ENCODE peak calls at places on chromosomes 6 and 20, in four cellular contexts. M is HEK293T, L is K562, S is HepG2. U is an unnamed sample.

GRCh38 chr6:137705166-137706064 is 161.6 kb upstream of the TNFAIP3 start:
- DNase-seq in L (peak), M (peak), S (peak), U (peak)

GRCh38 chr20:35451295-35451694 is 4.1 kb upstream of the CEP250 start:
- DNase-seq in M (no peak), L (no peak), S (no peak), U (no peak)

GRCh38 chr6:142567476-142567875 is 265.7 kb downstream of the ADGRG6 start:
- DNase-seq in S (peak), M (no peak), L (no peak), U (no peak)

GRCh38 chr6:155497273-155497672 is 41.6 kb upstream of the NOX3 start:
- DNase-seq in M (no peak), S (no peak), L (no peak), U (no peak)

GRCh38 chr20:32224463-32224862 is 16.8 kb downstream of the POFUT1 start:
- DNase-seq in M (no peak), S (no peak), L (no peak), U (no peak)

GRCh38 chr6:80020381-80021120 is 16.1 kb downstream of the TTK start:
- DNase-seq in S (peak), M (no peak), L (no peak), U (no peak)

GRCh38 chr20:53412600-53413187 is 180.9 kb downstream of the ZNF217 start:
- DNase-seq in M (no peak), L (no peak), S (no peak), U (no peak)

GRCh38 chr6:126873351-126873750 is 245.1 kb upstream of the RSPO3 start:
- DNase-seq in S (no peak), L (no peak), M (no peak), U (no peak)

GRCh38 chr6:34181903-34182302 is 36.0 kb upstream of the GRM4 start:
- DNase-seq in M (no peak), L (no peak), S (no peak), U (no peak)

GRCh38 chr6:55541024-55541423 is 38.0 kb downstream of the HMGCLL1 start:
- DNase-seq in S (no peak), M (no peak), L (no peak), U (no peak)

GRCh38 chr6:113015249-113015648 is 668.1 kb downstream of the RFPL4B start:
- DNase-seq in M (no peak), L (no peak), S (no peak), U (no peak)

GRCh38 chr6:33144373-33144772 is 47.9 kb downstream of the COL11A2 start:
- DNase-seq in S (no peak), M (no peak), L (no peak), U (no peak)

GRCh38 chr6:147279423-147279822 is 75.2 kb downstream of the STXBP5 start:
- DNase-seq in M (no peak), S (no peak), L (no peak), U (no peak)

GRCh38 chr20:43744121-43744520 is 17.3 kb upstream of the GTSF1L start:
- DNase-seq in S (no peak), L (no peak), M (no peak), U (no peak)

GRCh38 chr6:91087864-91088263 is 501.0 kb upstream of the MAP3K7 start:
- DNase-seq in L (no peak), S (no peak), M (no peak), U (no peak)

GRCh38 chr20:48051810-48052491 is 266.7 kb upstream of the SULF2 start:
- DNase-seq in M (no peak), S (no peak), L (no peak), U (no peak)

GRCh38 chr20:21933526-21933925 is 228.1 kb downstream of the PAX1 start:
- DNase-seq in M (no peak), L (no peak), S (no peak), U (no peak)

GRCh38 chr6:106510090-106510970 is 119.0 kb downstream of the RTN4IP1 start:
- DNase-seq in M (peak), L (peak), S (peak), U (peak)

GRCh38 chr6:36914227-36914794 is 28.6 kb downstream of the C6orf89 start:
- DNase-seq in S (peak), M (no peak), L (no peak), U (peak)

GRCh38 chr6:56649053-56649769 is 6.5 kb upstream of the DST start:
- DNase-seq in M (no peak), S (no peak), L (no peak), U (no peak)

GRCh38 chr6:155330922-155331321 is 16.6 kb upstream of the TFB1M start:
- DNase-seq in M (no peak), S (no peak), L (no peak), U (no peak)

GRCh38 chr6:144036064-144036873 is 28.2 kb upstream of the PLAGL1 start:
- DNase-seq in M (peak), L (no peak), S (peak), U (peak)

GRCh38 chr6:15360300-15360699 is 114.4 kb downstream of the JARID2 start:
- DNase-seq in S (no peak), M (no peak), L (no peak), U (no peak)

GRCh38 chr6:13470240-13471140 is 16.9 kb downstream of the GFOD1 start:
- DNase-seq in M (no peak), L (no peak), S (no peak), U (no peak)

GRCh38 chr6:122789078-122789861 is at the start of gene SMPDL3A:
- DNase-seq in L (peak), M (peak), S (peak), U (peak)

GRCh38 chr6:35972471-35972985 is 51.6 kb upstream of the SRPK1 start:
- DNase-seq in L (no peak), S (peak), M (peak), U (peak)

GRCh38 chr6:145886228-145886956 is 71.8 kb upstream of the FBXO30 start:
- DNase-seq in M (no peak), L (no peak), S (no peak), U (no peak)

GRCh38 chr6:129164032-129164431 is 281.1 kb downstream of the LAMA2 start:
- DNase-seq in S (no peak), L (no peak), M (no peak), U (no peak)

GRCh38 chr6:156601821-156602301 is 175.3 kb upstream of the ARID1B start:
- DNase-seq in M (no peak), S (no peak), L (no peak), U (no peak)
- TF ChIP-seq ELF4 in M (no peak), S (no peak), L (no peak), U (no peak)

DNA sequence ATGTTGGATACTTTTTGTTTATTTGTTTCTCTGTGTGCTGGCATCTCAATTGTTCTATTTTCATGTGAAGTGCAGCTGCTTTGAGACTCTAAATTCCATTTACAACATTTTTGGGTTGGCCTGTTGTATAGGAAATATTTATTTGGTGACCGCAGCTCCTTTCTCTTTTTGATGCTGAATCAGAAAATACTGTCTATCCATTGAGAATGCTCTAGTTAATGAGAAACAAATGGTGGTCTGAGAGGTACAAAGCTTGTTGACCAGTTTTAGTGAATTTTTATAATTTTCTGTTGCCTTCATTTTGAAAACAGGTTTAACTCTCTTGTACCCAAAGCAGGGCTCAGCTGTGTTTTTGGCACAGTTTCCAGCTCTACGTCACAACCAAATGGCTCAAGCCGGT is 113.2 kb downstream of the FNDC1 start:
- DNase-seq in M (no peak), L (no peak), S (no peak), U (no peak)
- TF ChIP-seq ELF4 in M (no peak), L (no peak), S (no peak), U (no peak)

GRCh38 chr6:44222486-44222986 is 859 bp upstream of the SLC29A1 start:
- DNase-seq in M (no peak), S (no peak), L (no peak), U (no peak)

GRCh38 chr6:44219815-44220784 is 3.3 kb upstream of the SLC29A1 start:
- DNase-seq in L (no peak), M (no peak), S (no peak), U (no peak)

GRCh38 chr6:44220913-44221290 is 2.5 kb upstream of the SLC29A1 start:
- DNase-seq in M (no peak), L (no peak), S (no peak), U (no peak)

GRCh38 chr6:44221961-44222335 is 1.4 kb upstream of the SLC29A1 start:
- DNase-seq in M (no peak), S (no peak), L (no peak), U (no peak)

GRCh38 chr6:44221291-44221960 is 2.0 kb upstream of the SLC29A1 start:
- DNase-seq in L (peak), M (peak), S (peak), U (peak)
- TF ChIP-seq ELF4 in L (no peak), M (no peak), S (no peak), U (no peak)

GRCh38 chr6:44269921-44270525 is at the start of gene TMEM151B:
- DNase-seq in M (no peak), S (no peak), L (no peak), U (peak)
- TF ChIP-seq ELF4 in M (no peak), S (no peak), L (no peak), U (no peak)

U was measured in WTC11.